ENCODE peak calls at places on chromosomes 12 and 14, in four cellular contexts. Y is H9, H is PC-3, K is RWPE1. O is an unnamed sample.

GRCh38 chr12:15580431-15580830 is 208.8 kb downstream of the EPS8 start:
- DNase-seq in Y (no peak), H (no peak), K (no peak), O (no peak)

GRCh38 chr12:106138646-106139421 is at the start of gene NUAK1:
- DNase-seq in Y (peak), H (peak), K (peak), O (no peak)

GRCh38 chr12:117836999-117837736 is 131.6 kb downstream of the KSR2 start:
- DNase-seq in Y (peak), H (peak), K (peak), O (no peak)

GRCh38 chr12:123971770-123972447 is 722 bp downstream of the CCDC92 start:
- DNase-seq in Y (peak), H (peak), K (peak), O (no peak)

GRCh38 chr14:32396874-32397273 is 67.8 kb downstream of the AKAP6 start:
- DNase-seq in Y (no peak), H (no peak), K (no peak), O (no peak)

GRCh38 chr14:80955434-80955939 is at the start of gene TSHR:
- DNase-seq in Y (peak), H (no peak), K (no peak), O (no peak)

GRCh38 chr14:101362529-101363260 is 198.6 kb upstream of the DIO3 start:
- DNase-seq in Y (no peak), H (no peak), K (no peak), O (no peak)

GRCh38 chr12:131111446-131111845 is 157.7 kb downstream of the ADGRD1 start:
- DNase-seq in Y (no peak), H (no peak), K (no peak), O (no peak)

GRCh38 chr12:19273482-19274330 is 144.2 kb downstream of the PLEKHA5 start:
- DNase-seq in Y (no peak), H (peak), K (peak), O (peak)

DNA sequence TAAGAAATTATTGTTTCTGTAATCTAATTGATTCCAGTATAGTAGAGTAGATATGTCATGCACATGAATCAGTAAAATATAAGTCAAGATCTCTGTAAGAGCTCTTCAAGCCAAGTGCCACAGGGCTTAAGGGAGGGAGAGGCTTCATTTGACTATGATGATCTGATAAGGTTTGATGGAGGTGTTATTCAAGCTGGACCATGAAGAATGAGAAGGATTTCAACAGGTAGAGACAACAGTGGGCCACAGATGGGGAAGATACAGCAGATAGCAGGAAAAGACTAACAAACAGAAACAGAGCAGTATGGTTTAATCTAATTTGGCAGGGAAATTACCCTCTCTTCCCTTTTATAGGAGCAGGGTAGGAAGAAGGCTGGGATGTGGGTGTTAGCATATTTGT is 40.6 kb upstream of the FKBP4 start:
- DNase-seq in Y (no peak), H (no peak), K (no peak), O (no peak)
- H3K27ac ChIP-seq in Y (no peak), H (no peak), K (no peak), O (no peak)

DNA sequence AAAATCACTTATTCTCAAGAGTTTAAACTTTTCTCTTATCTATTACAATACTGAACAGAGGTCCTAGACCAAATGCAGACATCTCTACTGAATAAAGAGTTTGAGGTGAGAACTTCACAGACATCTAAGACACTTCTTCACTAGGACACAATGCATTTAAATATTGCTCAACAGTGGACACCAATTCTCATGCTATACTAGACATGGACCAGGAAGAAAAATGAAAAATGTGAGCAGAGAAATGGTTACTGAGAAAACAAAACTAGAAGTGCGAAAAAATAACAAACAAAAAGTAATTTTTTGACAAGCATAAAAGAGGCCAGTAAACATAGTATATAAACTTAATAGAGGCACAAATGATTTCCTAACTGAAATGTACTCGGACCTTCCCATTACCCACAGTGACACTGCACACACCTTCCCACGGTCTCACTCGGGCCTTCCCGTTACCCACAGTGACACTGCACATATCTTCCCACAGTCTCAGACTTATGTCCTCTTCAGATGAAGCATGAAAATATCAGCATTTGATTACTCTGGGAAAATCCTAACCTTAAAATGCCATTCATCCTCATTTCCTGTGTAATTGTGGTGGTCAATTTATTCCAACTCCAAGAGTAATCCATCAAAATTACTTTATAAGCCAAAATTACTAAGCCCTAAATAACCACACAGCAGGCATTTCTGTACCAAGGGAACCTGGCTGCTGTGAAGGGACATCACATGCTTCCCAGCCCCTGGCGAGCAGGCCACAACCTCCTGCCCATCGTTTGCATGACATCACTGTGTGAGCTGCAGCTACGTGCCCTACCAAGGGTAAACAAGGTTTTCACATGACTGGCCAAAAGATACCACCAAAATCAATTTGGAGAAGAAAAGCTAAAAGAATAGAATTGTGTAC is 6.4 kb downstream of the SLC15A4 start:
- DNase-seq in Y (no peak), H (no peak), K (peak), O (peak)
- H3K27ac ChIP-seq in Y (no peak), H (no peak), K (peak), O (no peak)

DNA sequence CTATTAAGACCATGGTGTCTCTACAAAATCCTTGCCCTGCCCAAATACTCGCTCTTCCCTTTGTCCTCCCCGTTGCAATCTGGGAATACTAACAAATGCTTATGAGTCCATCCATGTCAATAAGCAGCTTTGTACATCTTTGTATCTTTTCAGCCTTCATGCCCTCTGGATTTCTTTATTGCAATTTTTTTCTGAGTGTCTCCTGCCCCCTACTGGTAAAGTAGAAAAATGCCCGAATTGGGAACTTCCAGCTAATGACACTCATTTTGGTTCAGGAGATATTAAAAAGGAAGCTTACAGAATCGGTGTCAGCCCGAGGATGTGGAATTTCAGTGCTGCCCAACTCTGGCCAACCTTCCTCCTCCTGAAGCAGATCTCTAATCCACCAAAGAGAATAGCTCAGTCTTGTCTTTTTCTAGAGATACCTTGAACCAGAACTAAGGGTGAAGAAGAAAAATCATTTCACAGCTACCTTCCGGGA is 46.0 kb downstream of the SH2B3 start:
- DNase-seq in Y (no peak), H (peak), K (peak), O (peak)
- H3K27ac ChIP-seq in Y (no peak), H (no peak), K (no peak), O (peak)

DNA sequence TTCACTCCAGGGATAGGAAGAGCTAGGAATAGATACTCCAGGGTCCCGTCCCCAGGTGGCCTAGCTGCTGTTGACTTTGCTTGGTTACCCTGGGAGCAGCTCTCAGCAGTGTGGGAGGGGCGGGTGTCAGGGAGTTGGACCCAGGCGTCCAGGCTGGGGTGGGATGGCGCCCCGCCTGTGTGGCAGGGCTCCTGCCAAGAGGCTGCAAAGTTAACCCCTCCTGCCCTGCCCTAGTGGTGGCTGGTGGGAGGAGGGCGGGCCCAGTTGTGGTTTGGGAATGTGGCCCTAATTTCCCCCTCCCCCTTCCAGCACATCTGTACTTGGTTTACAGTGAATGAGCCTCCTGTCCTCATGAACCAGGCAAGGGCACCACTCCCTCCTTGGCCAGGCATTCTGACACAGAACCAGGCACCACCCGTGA is 1.7 kb upstream of the RARG start:
- DNase-seq in Y (peak), H (no peak), K (no peak), O (no peak)
- H3K27ac ChIP-seq in Y (no peak), H (no peak), K (peak), O (peak)

GRCh38 chr12:121513464-121514183 is 67.2 kb downstream of the KDM2B start:
- DNase-seq in Y (peak), H (peak), K (peak), O (no peak)
- H3K27ac ChIP-seq in Y (no peak), H (no peak), K (peak), O (no peak)

GRCh38 chr14:90804776-90805391 is 11.3 kb downstream of the TTC7B start:
- DNase-seq in Y (no peak), H (no peak), K (no peak), O (no peak)

GRCh38 chr14:90808759-90809529 is 7.3 kb downstream of the TTC7B start:
- DNase-seq in Y (no peak), H (no peak), K (no peak), O (no peak)

GRCh38 chr14:90809530-90810312 is 6.5 kb downstream of the TTC7B start:
- DNase-seq in Y (no peak), H (no peak), K (no peak), O (no peak)

GRCh38 chr14:90805662-90806548 is 10.3 kb downstream of the TTC7B start:
- DNase-seq in Y (no peak), H (no peak), K (no peak), O (no peak)

GRCh38 chr14:90807060-90807459 is 9.2 kb downstream of the TTC7B start:
- DNase-seq in Y (no peak), H (no peak), K (no peak), O (no peak)
- H3K27ac ChIP-seq in Y (no peak), H (no peak), K (no peak), O (no peak)